ENCODE peak calls at places on chromosomes 11 and 22, in six cellular contexts. T is stimulated activated CD8-positive, alpha-beta memory T cell treated with anti-CD3 and anti-CD28 coated beads, Interleukin-15, amount 100 ng/mL, for 1 hour; X is kidney epithelial cell; A is transverse colon; Y is cardiac muscle cell; N is NCI-H510A. F is an unnamed sample.

GRCh38 chr11:113488931-113489351 is 13.7 kb upstream of the DRD2 start:
- DNase-seq in T (no peak), X (no peak), A (no peak), Y (no peak), N (no peak), F (no peak)

GRCh38 chr22:43858156-43858895 is 4.0 kb downstream of the SULT4A1 start:
- DNase-seq in T (no peak), X (no peak), A (no peak), Y (no peak), N (no peak), F (no peak)

GRCh38 chr11:2390871-2391662 is 9.5 kb upstream of the TSSC4 start:
- DNase-seq in T (no peak), X (peak), A (peak), Y (no peak), N (no peak), F (no peak)

GRCh38 chr11:92225563-92226308 is 1.1 kb downstream of the FAT3 start:
- DNase-seq in T (no peak), X (no peak), A (no peak), Y (peak), N (peak), F (no peak)

GRCh38 chr11:78158987-78159662 is 19.7 kb upstream of the ALG8 start:
- DNase-seq in T (no peak), X (no peak), A (no peak), Y (no peak), N (no peak), F (no peak)

GRCh38 chr11:101661559-101661958 is 77.8 kb upstream of the TRPC6 start:
- DNase-seq in T (no peak), X (no peak), A (no peak), Y (no peak), N (no peak), F (no peak)

GRCh38 chr11:106679633-106680032 is 338.6 kb downstream of the GUCY1A2 start:
- DNase-seq in T (no peak), X (no peak), A (no peak), Y (no peak), N (no peak), F (no peak)

GRCh38 chr11:64918056-64918455 is 1.0 kb upstream of the ATG2A start:
- DNase-seq in T (no peak), X (no peak), A (no peak), Y (peak), N (no peak), F (peak)

GRCh38 chr11:45354976-45355705 is 69.0 kb upstream of the SYT13 start:
- DNase-seq in T (peak), X (peak), A (peak), Y (peak), N (peak), F (peak)

GRCh38 chr11:19872526-19873135 is 160.0 kb downstream of the NAV2 start:
- DNase-seq in T (no peak), X (no peak), A (no peak), Y (no peak), N (peak), F (no peak)

GRCh38 chr11:120689591-120689990 is 178.0 kb downstream of the GRIK4 start:
- DNase-seq in T (no peak), X (no peak), A (no peak), Y (no peak), N (no peak), F (no peak)

GRCh38 chr22:37733625-37734401 is 37.0 kb downstream of the TRIOBP start:
- DNase-seq in T (no peak), X (no peak), A (peak), Y (no peak), N (no peak), F (no peak)

GRCh38 chr11:48307760-48308386 is 1.9 kb downstream of the OR4S1 start:
- DNase-seq in T (peak), X (no peak), A (peak), Y (peak), N (no peak), F (peak)

GRCh38 chr11:2521081-2521480 is 76.3 kb downstream of the KCNQ1 start:
- DNase-seq in T (no peak), X (no peak), A (no peak), Y (no peak), N (no peak), F (no peak)

GRCh38 chr22:28105396-28105795 is 186.3 kb upstream of the PITPNB start:
- DNase-seq in T (no peak), X (no peak), A (no peak), Y (no peak), N (no peak), F (no peak)

GRCh38 chr11:78230161-78230877 is 41.6 kb downstream of the USP35 start:
- DNase-seq in T (no peak), X (no peak), A (no peak), Y (no peak), N (no peak), F (no peak)

GRCh38 chr11:12377824-12378593 is 638 bp downstream of the PARVA start:
- DNase-seq in T (no peak), X (no peak), A (peak), Y (peak), N (peak), F (peak)

GRCh38 chr11:62574363-62575057 is 819 bp upstream of the EEF1G start:
- DNase-seq in T (no peak), X (no peak), A (peak), Y (no peak), N (no peak), F (peak)

F was measured in lung microvascular endothelial cell.